ENCODE peak calls at places on chromosomes 1 and 21, in six cellular contexts. One of them, this sample, is unnamed.

GRCh38 chr1:80447533-80447932 is 1353.2 kb upstream of the ADGRL2 start:
- DNase-seq in colonic mucosa: no peak
- DNase-seq in adrenal gland: no peak
- DNase-seq in astrocyte of the spinal cord: no peak
- DNase-seq in mucosa of descending colon: no peak
- DNase-seq in NB4: no peak
- DNase-seq in this sample: no peak

GRCh38 chr1:208029381-208030319 is 118.7 kb upstream of the CD34 start:
- DNase-seq in colonic mucosa: peak
- DNase-seq in adrenal gland: no peak
- DNase-seq in astrocyte of the spinal cord: peak
- DNase-seq in mucosa of descending colon: peak
- DNase-seq in NB4: no peak
- DNase-seq in this sample: peak

GRCh38 chr1:164473544-164473943 is 85.4 kb upstream of the PBX1 start:
- DNase-seq in colonic mucosa: no peak
- DNase-seq in adrenal gland: peak
- DNase-seq in astrocyte of the spinal cord: no peak
- DNase-seq in mucosa of descending colon: no peak
- DNase-seq in NB4: no peak
- DNase-seq in this sample: no peak

GRCh38 chr1:113190078-113190477 is 117.1 kb downstream of the LRIG2 start:
- DNase-seq in colonic mucosa: no peak
- DNase-seq in adrenal gland: no peak
- DNase-seq in astrocyte of the spinal cord: no peak
- DNase-seq in mucosa of descending colon: no peak
- DNase-seq in NB4: no peak
- DNase-seq in this sample: no peak

GRCh38 chr1:38334930-38335592 is 288.5 kb upstream of the POU3F1 start:
- DNase-seq in colonic mucosa: no peak
- DNase-seq in adrenal gland: no peak
- DNase-seq in astrocyte of the spinal cord: no peak
- DNase-seq in mucosa of descending colon: no peak
- DNase-seq in NB4: peak
- DNase-seq in this sample: no peak

GRCh38 chr1:174023438-174023837 is 1.3 kb upstream of the RC3H1 start:
- DNase-seq in colonic mucosa: peak
- DNase-seq in adrenal gland: no peak
- DNase-seq in astrocyte of the spinal cord: peak
- DNase-seq in mucosa of descending colon: no peak
- DNase-seq in NB4: peak
- DNase-seq in this sample: no peak

GRCh38 chr1:221085712-221086111 is 206.5 kb downstream of the HLX start:
- DNase-seq in colonic mucosa: no peak
- DNase-seq in adrenal gland: no peak
- DNase-seq in astrocyte of the spinal cord: no peak
- DNase-seq in mucosa of descending colon: no peak
- DNase-seq in NB4: no peak
- DNase-seq in this sample: no peak

GRCh38 chr1:66302810-66303209 is 231.1 kb upstream of the SGIP1 start:
- DNase-seq in colonic mucosa: no peak
- DNase-seq in adrenal gland: no peak
- DNase-seq in astrocyte of the spinal cord: peak
- DNase-seq in mucosa of descending colon: no peak
- DNase-seq in NB4: peak
- DNase-seq in this sample: peak

GRCh38 chr1:94113592-94114322 is 7.2 kb downstream of the ABCA4 start:
- DNase-seq in colonic mucosa: no peak
- DNase-seq in adrenal gland: no peak
- DNase-seq in astrocyte of the spinal cord: no peak
- DNase-seq in mucosa of descending colon: no peak
- DNase-seq in NB4: no peak
- DNase-seq in this sample: no peak

GRCh38 chr1:153697191-153697872 is 18.8 kb downstream of the NPR1 start:
- DNase-seq in colonic mucosa: no peak
- DNase-seq in adrenal gland: peak
- DNase-seq in astrocyte of the spinal cord: no peak
- DNase-seq in mucosa of descending colon: no peak
- DNase-seq in NB4: peak
- DNase-seq in this sample: no peak

GRCh38 chr1:117815926-117816325 is 113.5 kb downstream of the GDAP2 start:
- DNase-seq in colonic mucosa: no peak
- DNase-seq in adrenal gland: no peak
- DNase-seq in astrocyte of the spinal cord: no peak
- DNase-seq in mucosa of descending colon: no peak
- DNase-seq in NB4: peak
- DNase-seq in this sample: no peak

GRCh38 chr1:78045850-78046778 is at the start of gene GIPC2:
- DNase-seq in colonic mucosa: peak
- DNase-seq in adrenal gland: peak
- DNase-seq in astrocyte of the spinal cord: peak
- DNase-seq in mucosa of descending colon: peak
- DNase-seq in NB4: no peak
- DNase-seq in this sample: no peak

GRCh38 chr21:42663860-42664535 is 10.6 kb downstream of the PDE9A start:
- DNase-seq in colonic mucosa: no peak
- DNase-seq in adrenal gland: no peak
- DNase-seq in astrocyte of the spinal cord: no peak
- DNase-seq in mucosa of descending colon: no peak
- DNase-seq in NB4: no peak
- DNase-seq in this sample: no peak

GRCh38 chr21:23067672-23068071 is 2069.5 kb downstream of the NCAM2 start:
- DNase-seq in colonic mucosa: no peak
- DNase-seq in adrenal gland: no peak
- DNase-seq in astrocyte of the spinal cord: no peak
- DNase-seq in mucosa of descending colon: no peak
- DNase-seq in NB4: no peak
- DNase-seq in this sample: no peak

GRCh38 chr1:27527857-27528700 is 38.1 kb upstream of the WASF2 start:
- DNase-seq in colonic mucosa: peak
- DNase-seq in adrenal gland: peak
- DNase-seq in astrocyte of the spinal cord: no peak
- DNase-seq in mucosa of descending colon: peak
- DNase-seq in NB4: no peak
- DNase-seq in this sample: no peak

GRCh38 chr1:25797939-25798338 is 2.1 kb upstream of the SELENON start:
- DNase-seq in colonic mucosa: no peak
- DNase-seq in adrenal gland: peak
- DNase-seq in astrocyte of the spinal cord: no peak
- DNase-seq in mucosa of descending colon: peak
- DNase-seq in NB4: peak
- DNase-seq in this sample: peak
- TF ChIP-seq CTCF in colonic mucosa: peak
- TF ChIP-seq CTCF in adrenal gland: peak
- TF ChIP-seq CTCF in astrocyte of the spinal cord: peak
- TF ChIP-seq CTCF in mucosa of descending colon: peak
- TF ChIP-seq CTCF in NB4: peak
- TF ChIP-seq CTCF in this sample: peak

DNA sequence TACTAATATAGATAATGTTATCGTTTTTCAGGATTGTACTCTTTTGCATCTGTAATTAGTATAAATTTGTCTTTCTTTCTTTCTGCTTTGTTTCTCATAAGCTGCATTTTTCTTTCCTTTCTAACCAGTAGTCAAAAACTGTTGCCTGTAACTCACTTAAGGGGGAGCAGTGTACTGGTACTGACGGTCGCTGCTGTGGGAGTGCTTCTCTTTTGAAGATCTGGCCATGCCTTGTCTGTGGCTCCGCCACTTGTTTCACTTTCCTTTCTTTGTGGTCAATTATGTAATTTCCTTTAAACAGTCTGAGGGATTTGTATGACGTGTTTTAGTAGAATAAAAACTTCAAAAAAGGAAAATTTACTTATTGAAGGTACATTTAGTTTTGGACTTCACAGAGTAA is 37.0 kb downstream of the MIA3 start:
- DNase-seq in colonic mucosa: peak
- DNase-seq in adrenal gland: peak
- DNase-seq in astrocyte of the spinal cord: peak
- DNase-seq in mucosa of descending colon: no peak
- DNase-seq in NB4: peak
- DNase-seq in this sample: no peak
- TF ChIP-seq CTCF in colonic mucosa: no peak
- TF ChIP-seq CTCF in adrenal gland: no peak
- TF ChIP-seq CTCF in astrocyte of the spinal cord: no peak
- TF ChIP-seq CTCF in mucosa of descending colon: no peak
- TF ChIP-seq CTCF in NB4: no peak
- TF ChIP-seq CTCF in this sample: no peak

DNA sequence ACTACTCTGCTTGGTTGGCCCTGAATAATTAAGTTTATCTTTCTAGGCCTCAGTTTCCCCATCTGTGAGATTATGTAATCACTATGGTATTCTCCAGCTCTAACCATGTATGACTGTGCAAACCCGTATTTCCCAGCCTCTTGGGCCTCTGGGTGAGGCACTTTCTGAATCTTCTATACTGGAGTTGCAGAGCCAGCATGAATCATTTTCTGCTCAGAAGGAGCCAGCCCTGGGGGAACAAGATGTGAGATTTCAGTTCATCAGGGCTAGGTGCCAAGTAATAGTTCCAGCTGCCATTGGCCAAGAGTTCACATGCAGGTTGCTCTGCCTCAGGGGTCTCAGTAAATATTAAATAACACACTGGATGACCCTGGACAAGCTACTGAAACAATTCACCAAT is 47.7 kb upstream of the USP24 start:
- DNase-seq in colonic mucosa: no peak
- DNase-seq in adrenal gland: no peak
- DNase-seq in astrocyte of the spinal cord: peak
- DNase-seq in mucosa of descending colon: no peak
- DNase-seq in NB4: no peak
- DNase-seq in this sample: peak
- TF ChIP-seq CTCF in colonic mucosa: no peak
- TF ChIP-seq CTCF in adrenal gland: no peak
- TF ChIP-seq CTCF in astrocyte of the spinal cord: no peak
- TF ChIP-seq CTCF in mucosa of descending colon: no peak
- TF ChIP-seq CTCF in NB4: no peak
- TF ChIP-seq CTCF in this sample: no peak

DNA sequence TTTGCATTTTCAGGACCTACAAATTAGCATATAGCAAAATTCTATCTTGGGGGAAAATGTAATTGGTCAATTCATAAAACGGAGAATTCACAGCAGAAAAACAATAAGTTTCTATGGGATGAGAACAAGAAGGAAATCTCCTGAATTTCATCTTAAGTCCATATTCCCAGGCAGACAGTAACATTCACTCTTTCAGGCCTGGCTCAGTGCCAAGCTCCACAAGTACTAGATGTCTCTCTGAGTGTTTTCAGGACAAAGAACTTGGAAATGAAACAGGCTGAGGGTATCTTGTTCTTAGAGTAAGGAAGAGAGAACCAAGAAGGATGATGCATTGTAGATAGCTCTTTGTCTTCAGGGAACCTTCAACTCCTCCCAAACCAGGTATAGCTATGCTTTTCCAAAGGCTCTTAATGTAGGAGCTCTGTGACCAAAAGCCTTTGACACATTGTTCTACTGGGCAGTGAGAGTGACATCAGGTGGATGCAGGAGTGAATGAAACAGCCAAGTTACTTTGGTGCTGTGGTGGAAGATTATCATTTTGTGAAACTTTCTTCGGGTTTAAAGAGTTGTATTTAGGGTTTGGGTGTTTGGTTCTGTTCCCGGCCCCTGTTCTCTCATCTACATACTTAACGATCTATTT is 298.3 kb downstream of the GPATCH2 start:
- DNase-seq in colonic mucosa: no peak
- DNase-seq in adrenal gland: peak
- DNase-seq in astrocyte of the spinal cord: no peak
- DNase-seq in mucosa of descending colon: no peak
- DNase-seq in NB4: no peak
- DNase-seq in this sample: no peak
- TF ChIP-seq CTCF in colonic mucosa: no peak
- TF ChIP-seq CTCF in adrenal gland: no peak
- TF ChIP-seq CTCF in astrocyte of the spinal cord: no peak
- TF ChIP-seq CTCF in mucosa of descending colon: no peak
- TF ChIP-seq CTCF in NB4: no peak
- TF ChIP-seq CTCF in this sample: no peak

GRCh38 chr1:116203192-116203723 is 92.1 kb downstream of the MAB21L3 start:
- DNase-seq in colonic mucosa: no peak
- DNase-seq in adrenal gland: no peak
- DNase-seq in astrocyte of the spinal cord: no peak
- DNase-seq in mucosa of descending colon: no peak
- DNase-seq in NB4: no peak
- DNase-seq in this sample: no peak
- TF ChIP-seq CTCF in colonic mucosa: no peak
- TF ChIP-seq CTCF in adrenal gland: no peak
- TF ChIP-seq CTCF in astrocyte of the spinal cord: no peak
- TF ChIP-seq CTCF in mucosa of descending colon: no peak
- TF ChIP-seq CTCF in NB4: no peak
- TF ChIP-seq CTCF in this sample: peak

GRCh38 chr1:196877964-196878363 is 9.9 kb upstream of the CFHR4 start:
- DNase-seq in colonic mucosa: no peak
- DNase-seq in adrenal gland: no peak
- DNase-seq in astrocyte of the spinal cord: peak
- DNase-seq in mucosa of descending colon: no peak
- DNase-seq in NB4: no peak
- DNase-seq in this sample: no peak
- TF ChIP-seq CTCF in colonic mucosa: no peak
- TF ChIP-seq CTCF in adrenal gland: no peak
- TF ChIP-seq CTCF in astrocyte of the spinal cord: no peak
- TF ChIP-seq CTCF in mucosa of descending colon: no peak
- TF ChIP-seq CTCF in NB4: no peak
- TF ChIP-seq CTCF in this sample: no peak